ENCODE peak calls at places on chromosomes 2 and 18, in eight cellular contexts. A, W, D, V, H, J, G and T are unnamed samples.

GRCh38 chr2:12722445-12723316 is 5.9 kb downstream of the TRIB2 start:
- DNase-seq in A (no peak), W (no peak), D (no peak), V (no peak), H (no peak), J (no peak), G (no peak), T (no peak)

GRCh38 chr2:154694881-154695280 is 3.6 kb upstream of the KCNJ3 start:
- DNase-seq in A (no peak), W (no peak), D (no peak), V (no peak), H (no peak), J (no peak), G (no peak), T (no peak)

GRCh38 chr18:13376841-13377351 is 158.3 kb downstream of the LDLRAD4 start:
- DNase-seq in A (peak; percentile 50), W (no peak), D (no peak), V (no peak), H (no peak), J (no peak), G (no peak), T (no peak)

GRCh38 chr2:143341478-143341877 is 212.3 kb downstream of the ARHGAP15 start:
- DNase-seq in A (no peak), W (no peak), D (no peak), V (no peak), H (no peak), J (no peak), G (no peak), T (no peak)

GRCh38 chr2:215698566-215698965 is 262.7 kb upstream of the FN1 start:
- DNase-seq in A (no peak), W (no peak), D (no peak), V (no peak), H (no peak), J (no peak), G (no peak), T (no peak)

GRCh38 chr2:32719933-32720716 is 92.3 kb downstream of the TTC27 start:
- DNase-seq in A (no peak), W (no peak), D (no peak), V (no peak), H (no peak), J (no peak), G (no peak), T (no peak)

GRCh38 chr2:123415678-123416077 is 609.4 kb upstream of the CNTNAP5 start:
- DNase-seq in A (no peak), W (no peak), D (no peak), V (no peak), H (no peak), J (no peak), G (no peak), T (no peak)

GRCh38 chr2:168245074-168245825 is 2.1 kb downstream of the STK39 start:
- DNase-seq in A (no peak), W (no peak), D (no peak), V (no peak), H (no peak), J (no peak), G (no peak), T (no peak)

GRCh38 chr2:109422758-109423500 is 190.8 kb downstream of the SEPTIN10 start:
- DNase-seq in A (peak; percentile 56), W (no peak), D (no peak), V (no peak), H (no peak), J (no peak), G (no peak), T (no peak)

GRCh38 chr18:3485153-3486149 is 35.5 kb downstream of the TGIF1 start:
- DNase-seq in A (no peak), W (no peak), D (no peak), V (no peak), H (no peak), J (no peak), G (no peak), T (no peak)

GRCh38 chr2:8477511-8478132 is 204.2 kb upstream of the ID2 start:
- DNase-seq in A (peak; percentile 61), W (no peak), D (no peak), V (no peak), H (no peak), J (no peak), G (no peak), T (no peak)

GRCh38 chr2:232229296-232229916 is 149.1 kb upstream of the ALPP start:
- DNase-seq in A (no peak), W (no peak), D (no peak), V (no peak), H (no peak), J (no peak), G (no peak), T (no peak)

GRCh38 chr2:150255528-150255927 is 231.9 kb downstream of the RND3 start:
- DNase-seq in A (no peak), W (no peak), D (no peak), V (no peak), H (no peak), J (no peak), G (no peak), T (no peak)

GRCh38 chr2:186349508-186349907 is 136.6 kb upstream of the ZC3H15 start:
- DNase-seq in A (no peak), W (peak; percentile 0), D (no peak), V (no peak), H (no peak), J (no peak), G (no peak), T (no peak)

GRCh38 chr2:163369111-163369510 is 366.7 kb downstream of the FIGN start:
- DNase-seq in A (no peak), W (no peak), D (no peak), V (no peak), H (no peak), J (no peak), G (no peak), T (no peak)

GRCh38 chr2:173647681-173648350 is 293.1 kb downstream of the CDCA7 start:
- DNase-seq in A (no peak), W (no peak), D (no peak), V (no peak), H (no peak), J (no peak), G (no peak), T (no peak)

GRCh38 chr2:191385416-191386160 is 140.4 kb downstream of the MYO1B start:
- DNase-seq in A (no peak), W (no peak), D (no peak), V (no peak), H (no peak), J (no peak), G (no peak), T (no peak)
- TF ChIP-seq EP300 in A (no peak), W (no peak), D (no peak), V (no peak), H (no peak), J (no peak), G (no peak), T (no peak)

GRCh38 chr2:206556357-206556949 is 85.8 kb upstream of the FAM237A start:
- DNase-seq in A (no peak), W (peak; percentile 5), D (no peak), V (peak; percentile 33), H (no peak), J (peak; percentile 36), G (no peak), T (no peak)
- TF ChIP-seq CTCF in A (no peak), W (peak; percentile 73), D (peak; percentile 62), V (peak; percentile 59), H (no peak), J (peak; percentile 66), G (no peak), T (peak; percentile 38)

GRCh38 chr2:111975819-111976218 is 77.4 kb downstream of the MERTK start:
- DNase-seq in A (no peak), W (no peak), D (no peak), V (no peak), H (no peak), J (no peak), G (no peak), T (no peak)

GRCh38 chr2:111973701-111974100 is 75.3 kb downstream of the MERTK start:
- DNase-seq in A (no peak), W (no peak), D (no peak), V (peak; percentile 52), H (no peak), J (no peak), G (no peak), T (no peak)

GRCh38 chr2:111972955-111973565 is 74.7 kb downstream of the MERTK start:
- DNase-seq in A (no peak), W (no peak), D (no peak), V (no peak), H (peak; percentile 34), J (no peak), G (no peak), T (peak; percentile 17)

GRCh38 chr2:111977240-111977639 is 77.8 kb upstream of the TMEM87B start:
- DNase-seq in A (no peak), W (no peak), D (no peak), V (no peak), H (no peak), J (no peak), G (no peak), T (no peak)

GRCh38 chr2:111975053-111975552 is 76.7 kb downstream of the MERTK start:
- DNase-seq in A (no peak), W (peak; percentile 33), D (peak; percentile 23), V (no peak), H (peak; percentile 61), J (no peak), G (no peak), T (no peak)
- TF ChIP-seq EP300 in A (no peak), W (no peak), D (no peak), V (no peak), H (no peak), J (no peak), G (no peak), T (no peak)

DNA sequence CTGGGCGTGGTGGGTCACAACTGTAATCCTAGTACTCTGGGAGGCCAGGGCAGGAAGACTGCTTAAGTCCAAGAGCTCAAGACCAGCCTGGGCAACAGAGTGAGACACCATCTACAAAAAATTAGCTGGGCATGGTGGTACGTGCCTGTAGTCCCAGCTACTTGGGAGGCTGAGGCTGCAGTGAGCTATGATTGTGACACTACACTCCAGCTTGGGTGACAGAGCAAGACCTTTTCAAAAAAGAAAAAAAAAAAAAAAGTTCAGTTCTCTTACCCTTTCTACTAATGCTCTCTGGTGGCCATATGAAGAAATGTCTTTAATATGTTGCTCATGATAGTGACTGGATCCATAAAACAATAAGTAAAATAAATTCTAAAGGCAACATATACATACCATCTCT is 14.9 kb downstream of the TYW5 start:
- DNase-seq in A (no peak), W (peak; percentile 16), D (no peak), V (no peak), H (no peak), J (peak; percentile 14), G (no peak), T (no peak)
- TF ChIP-seq CTCF in A (no peak), W (peak; percentile 43), D (peak; percentile 29), V (peak; percentile 44), H (no peak), J (peak; percentile 55), G (no peak), T (peak; percentile 18)